ENCODE peak calls at places on chromosomes 11 and 22, in nine cellular contexts. R is GM23338, D is GM23248, M is fibroblast of lung, F is neural progenitor cell, X is endothelial cell of umbilical vein, S is PC-3, U is DND-41, E is H1. O is an unnamed sample.

GRCh38 chr11:35042906-35043305 is 96.1 kb upstream of the CD44 start:
- DNase-seq in R (no peak), D (no peak), M (no peak), F (no peak), X (no peak), S (no peak), U (no peak), E (no peak), O (no peak)

GRCh38 chr11:104594228-104594958 is 303.9 kb downstream of the CASP12 start:
- DNase-seq in R (no peak), D (peak; percentile 18), M (no peak), F (no peak), X (no peak), S (peak; percentile 58), U (peak; percentile 39), E (no peak), O (no peak)

GRCh38 chr22:19843107-19843856 is 11.4 kb downstream of the GNB1L start:
- DNase-seq in R (no peak), D (no peak), M (no peak), F (peak; percentile 42), X (no peak), S (no peak), U (no peak), E (no peak), O (peak; percentile 5)

GRCh38 chr11:109939176-109939810 is 153.9 kb upstream of the ZC3H12C start:
- DNase-seq in R (peak; percentile 80), D (peak; percentile 91), M (peak; percentile 85), F (peak; percentile 78), X (peak; percentile 80), S (peak; percentile 94), U (no peak), E (no peak), O (peak; percentile 87)

GRCh38 chr11:17073370-17074027 is 4.0 kb downstream of the RPS13 start:
- DNase-seq in R (no peak), D (no peak), M (no peak), F (no peak), X (no peak), S (no peak), U (no peak), E (no peak), O (no peak)

GRCh38 chr11:26904114-26904513 is 89.8 kb upstream of the FIBIN start:
- DNase-seq in R (peak; percentile 17), D (no peak), M (no peak), F (peak; percentile 28), X (no peak), S (no peak), U (no peak), E (no peak), O (no peak)

GRCh38 chr22:41511521-41511968 is 32.7 kb downstream of the POLR3H start:
- DNase-seq in R (no peak), D (no peak), M (no peak), F (no peak), X (no peak), S (no peak), U (no peak), E (no peak), O (no peak)

GRCh38 chr22:20154602-20155183 is 3.8 kb upstream of the CCDC188 start:
- DNase-seq in R (peak; percentile 58), D (no peak), M (no peak), F (no peak), X (no peak), S (no peak), U (no peak), E (no peak), O (no peak)

GRCh38 chr11:65743928-65744698 is 23.5 kb upstream of the RNASEH2C start:
- DNase-seq in R (peak; percentile 78), D (peak; percentile 59), M (peak; percentile 25), F (peak; percentile 45), X (peak; percentile 28), S (peak; percentile 70), U (no peak), E (no peak), O (peak; percentile 46)

GRCh38 chr11:130449246-130449990 is 973 bp downstream of the ADAMTS15 start:
- DNase-seq in R (peak; percentile 64), D (peak; percentile 30), M (no peak), F (peak; percentile 62), X (no peak), S (no peak), U (no peak), E (peak; percentile 73), O (no peak)

GRCh38 chr11:130449996-130450419 is 1.6 kb downstream of the ADAMTS15 start:
- DNase-seq in R (peak; percentile 98), D (no peak), M (peak; percentile 94), F (peak; percentile 90), X (no peak), S (no peak), U (no peak), E (peak; percentile 93), O (peak; percentile 85)

GRCh38 chr11:130451261-130452019 is 3.0 kb downstream of the ADAMTS15 start:
- DNase-seq in R (no peak), D (peak; percentile 59), M (peak; percentile 76), F (no peak), X (no peak), S (peak; percentile 76), U (no peak), E (no peak), O (no peak)

GRCh38 chr11:130448039-130448415 is 418 bp upstream of the ADAMTS15 start:
- DNase-seq in R (no peak), D (no peak), M (no peak), F (no peak), X (no peak), S (no peak), U (no peak), E (no peak), O (no peak)

GRCh38 chr11:130448416-130449068 is at the start of gene ADAMTS15:
- DNase-seq in R (peak; percentile 95), D (peak; percentile 83), M (peak; percentile 92), F (peak; percentile 93), X (peak; percentile 70), S (peak; percentile 97), U (no peak), E (peak; percentile 87), O (peak; percentile 88)
- TF ChIP-seq EZH2 in R (no peak), D (no peak), M (no peak), F (no peak), X (no peak), S (no peak), U (no peak), E (no peak), O (no peak)

DNA sequence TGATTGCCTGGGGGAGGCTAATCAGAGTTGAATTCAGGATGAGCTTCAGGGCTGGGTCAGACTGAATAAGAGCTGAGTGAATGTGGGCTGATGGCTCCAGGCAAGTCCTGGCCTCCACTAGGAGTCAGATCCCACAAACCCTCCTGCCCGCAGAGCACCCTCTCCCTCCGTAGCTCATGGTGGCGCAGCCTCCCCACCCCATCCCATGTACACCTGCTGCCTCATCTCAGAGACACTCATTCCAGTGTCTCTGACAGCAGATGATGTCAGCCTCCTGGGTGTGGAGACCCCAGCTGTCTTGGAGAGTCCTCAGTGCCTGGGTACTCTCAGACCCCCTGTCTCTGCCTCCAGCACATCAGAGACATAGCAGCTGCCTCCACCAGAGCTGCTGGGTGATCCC is 9.4 kb downstream of the IGLL5 start:
- DNase-seq in R (no peak), D (no peak), M (no peak), F (no peak), X (no peak), S (no peak), U (no peak), E (no peak), O (no peak)
- H3K27ac ChIP-seq in R (no peak overlapping the region), D (no peak overlapping the region), M (no peak overlapping the region), F (no peak overlapping the region), X (no peak overlapping the region), S (no peak overlapping the region), U (peak overlapping the region; percentile 7), E (no peak overlapping the region), O (no peak overlapping the region)

DNA sequence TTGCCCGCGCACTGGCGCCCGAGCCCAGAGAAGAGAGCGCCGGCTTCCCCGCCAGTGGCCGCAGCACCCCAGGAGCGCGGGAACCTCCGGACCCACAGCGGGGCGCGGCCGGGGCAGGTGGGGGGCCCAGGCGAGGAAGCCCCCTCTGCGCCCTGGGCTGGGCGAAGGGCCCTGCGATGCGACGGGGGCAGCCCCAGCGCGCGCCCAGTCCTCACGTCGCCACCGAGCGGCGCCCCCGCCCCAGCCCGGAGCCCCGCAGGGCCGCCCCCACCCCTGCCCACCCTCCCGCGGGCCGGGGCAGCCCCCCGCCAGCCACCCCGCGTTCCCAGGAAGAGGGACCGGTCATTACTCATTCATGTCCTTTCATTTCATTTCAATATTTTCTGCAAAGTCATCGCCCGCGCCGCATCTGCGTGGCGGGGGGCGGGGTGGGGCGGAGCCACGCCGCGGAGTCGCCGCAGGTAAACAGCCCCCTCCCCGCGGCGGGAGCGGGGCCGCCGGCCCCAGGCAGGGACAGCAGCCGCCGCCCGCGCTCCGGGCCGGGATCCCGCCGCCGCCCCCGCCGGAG is 673 bp upstream of the PANX2 start:
- DNase-seq in R (peak; percentile 48), D (peak; percentile 52), M (no peak), F (peak; percentile 58), X (no peak), S (peak; percentile 46), U (no peak), E (no peak), O (peak; percentile 51)
- TF ChIP-seq EZH2 in R (no peak), D (no peak), M (no peak), F (no peak), X (no peak), S (no peak), U (no peak), E (no peak), O (no peak)

GRCh38 chr11:75029836-75030631 is 41.3 kb downstream of the NEU3 start:
- DNase-seq in R (no peak), D (peak; percentile 34), M (no peak), F (no peak), X (no peak), S (no peak), U (no peak), E (peak; percentile 3), O (no peak)

GRCh38 chr11:75032550-75032935 is 43.8 kb downstream of the NEU3 start:
- DNase-seq in R (no peak), D (no peak), M (no peak), F (no peak), X (no peak), S (no peak), U (no peak), E (peak; percentile 27), O (no peak)

GRCh38 chr11:75033916-75034315 is 45.2 kb downstream of the NEU3 start:
- DNase-seq in R (no peak), D (no peak), M (no peak), F (no peak), X (no peak), S (no peak), U (no peak), E (peak; percentile 6), O (no peak)

GRCh38 chr11:75031771-75032549 is 43.2 kb downstream of the NEU3 start:
- DNase-seq in R (peak; percentile 93), D (peak; percentile 82), M (peak; percentile 66), F (peak; percentile 81), X (peak; percentile 70), S (peak; percentile 84), U (peak; percentile 53), E (peak; percentile 93), O (peak; percentile 88)

DNA sequence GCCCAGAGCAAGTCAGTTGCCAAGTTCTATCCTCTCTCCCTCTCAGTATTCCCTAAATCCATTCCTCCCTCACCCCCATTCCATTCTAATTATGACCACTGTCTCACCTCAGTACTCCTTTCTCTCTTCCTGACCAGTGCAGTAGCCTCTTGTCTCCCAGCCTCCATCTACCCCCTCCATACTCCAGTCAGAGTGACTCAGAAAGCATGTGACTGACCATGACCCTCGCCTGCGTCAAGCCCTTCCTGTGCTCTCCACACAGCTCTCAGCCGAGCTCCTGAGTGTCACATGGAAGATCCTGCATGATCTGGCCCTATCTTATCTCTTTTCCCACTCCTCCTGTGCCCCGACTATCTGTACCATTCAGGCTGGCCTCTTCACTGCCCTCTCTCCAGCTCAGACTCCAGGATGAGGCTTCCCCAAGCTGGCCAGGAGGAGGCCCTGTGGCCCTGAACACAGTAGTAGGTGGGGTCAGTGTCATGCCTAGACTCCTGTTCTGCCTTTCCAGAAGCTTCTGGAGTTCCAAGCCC is 42.6 kb downstream of the NEU3 start:
- DNase-seq in R (no peak), D (peak; percentile 92), M (peak; percentile 86), F (no peak), X (peak; percentile 72), S (peak; percentile 72), U (no peak), E (no peak), O (peak; percentile 67)
- H3K27ac ChIP-seq in R (no peak overlapping the region), D (peak overlapping the region; percentile 40), M (peak overlapping the region; percentile 70), F (no peak overlapping the region), X (no peak overlapping the region), S (peak overlapping the region; percentile 37), U (no peak overlapping the region), E (no peak overlapping the region), O (peak overlapping the region; percentile 3)